ENCODE peak calls at places on chromosomes 4 and X, in six cellular contexts. Q, G, V, J, M and I are unnamed samples.
A peak's percentile ranks its signal among the peaks of the same experiment; 100 is the strongest.

GRCh38 chrX:4547218-4547836 is 833.9 kb upstream of the PRKX start:
- DNase-seq in Q (no peak), J (peak; percentile 9), G (peak; percentile 54), M (peak; percentile 44), V (no peak), I (no peak)

GRCh38 chr4:58149404-58150085 is 1039.4 kb upstream of the IGFBP7 start:
- DNase-seq in G (no peak), M (no peak), J (no peak), V (no peak), Q (peak; percentile 58), I (no peak)

GRCh38 chr4:15410750-15411149 is 17.1 kb upstream of the C1QTNF7 start:
- DNase-seq in G (no peak), M (peak; percentile 54), Q (no peak), J (no peak), V (no peak), I (no peak)

GRCh38 chr4:158914178-158914577 is 145.4 kb downstream of the FNIP2 start:
- DNase-seq in M (peak; percentile 65), J (no peak), G (no peak), V (peak; percentile 59), Q (no peak), I (no peak)

GRCh38 chr4:119113033-119113655 is 22.5 kb upstream of the MYOZ2 start:
- DNase-seq in Q (no peak), G (no peak), J (no peak), M (peak; percentile 90), V (peak; percentile 73), I (no peak)

GRCh38 chr4:8709050-8709728 is 116.6 kb downstream of the CPZ start:
- DNase-seq in Q (no peak), V (no peak), M (no peak), G (peak; percentile 10), J (no peak), I (no peak)

GRCh38 chr4:181971411-181971810 is 271.8 kb upstream of the TENM3 start:
- DNase-seq in Q (no peak), J (no peak), M (no peak), G (no peak), V (no peak), I (no peak)

GRCh38 chr4:187179086-187180070 is 455.7 kb upstream of the FAT1 start:
- DNase-seq in J (no peak), G (no peak), V (no peak), Q (no peak), M (no peak), I (no peak)

GRCh38 chrX:39935414-39936064 is 162.2 kb downstream of the BCOR start:
- DNase-seq in G (no peak), Q (no peak), V (no peak), J (no peak), M (no peak), I (no peak)

GRCh38 chr4:26984896-26985295 is 124.3 kb downstream of the STIM2 start:
- DNase-seq in V (no peak), Q (no peak), M (no peak), G (no peak), J (no peak), I (no peak)

GRCh38 chrX:154049209-154050112 is 29.8 kb upstream of the IRAK1 start:
- DNase-seq in M (peak; percentile 11), V (no peak), Q (peak; percentile 44), J (no peak), G (no peak), I (no peak)